ENCODE peak calls at places on chromosomes 7 and 10, in eight cellular contexts. One of them, this sample, is unnamed.

GRCh38 chr10:122730238-122730637 is 30.6 kb upstream of the C10orf120 start:
- DNase-seq in endodermal cell: no peak
- DNase-seq in cardiac fibroblast: no peak
- DNase-seq in tibial nerve: no peak
- DNase-seq in A549: no peak
- DNase-seq in stomach: no peak
- DNase-seq in HFF-Myc: no peak
- DNase-seq in esophagus squamous epithelium: no peak
- DNase-seq in this sample: no peak

GRCh38 chr7:148615085-148615750 is 24.7 kb downstream of the C7orf33 start:
- DNase-seq in endodermal cell: no peak
- DNase-seq in cardiac fibroblast: no peak
- DNase-seq in tibial nerve: no peak
- DNase-seq in A549: no peak
- DNase-seq in stomach: no peak
- DNase-seq in HFF-Myc: no peak
- DNase-seq in esophagus squamous epithelium: no peak
- DNase-seq in this sample: no peak

GRCh38 chr7:73610105-73610504 is 14.2 kb downstream of the MLXIPL start:
- DNase-seq in endodermal cell: no peak
- DNase-seq in cardiac fibroblast: no peak
- DNase-seq in tibial nerve: no peak
- DNase-seq in A549: no peak
- DNase-seq in stomach: no peak
- DNase-seq in HFF-Myc: no peak
- DNase-seq in esophagus squamous epithelium: no peak
- DNase-seq in this sample: no peak

GRCh38 chr7:29567174-29567573 is 3.5 kb downstream of the PRR15 start:
- DNase-seq in endodermal cell: no peak
- DNase-seq in cardiac fibroblast: no peak
- DNase-seq in tibial nerve: no peak
- DNase-seq in A549: no peak
- DNase-seq in stomach: no peak
- DNase-seq in HFF-Myc: no peak
- DNase-seq in esophagus squamous epithelium: no peak
- DNase-seq in this sample: no peak

GRCh38 chr10:59991661-59992060 is 85.3 kb upstream of the CCDC6 start:
- DNase-seq in endodermal cell: no peak
- DNase-seq in cardiac fibroblast: peak
- DNase-seq in tibial nerve: peak
- DNase-seq in A549: peak
- DNase-seq in stomach: peak
- DNase-seq in HFF-Myc: peak
- DNase-seq in esophagus squamous epithelium: no peak
- DNase-seq in this sample: peak

GRCh38 chr10:117322258-117322657 is 53.0 kb downstream of the PDZD8 start:
- DNase-seq in endodermal cell: no peak
- DNase-seq in cardiac fibroblast: no peak
- DNase-seq in tibial nerve: no peak
- DNase-seq in A549: no peak
- DNase-seq in stomach: no peak
- DNase-seq in HFF-Myc: no peak
- DNase-seq in esophagus squamous epithelium: no peak
- DNase-seq in this sample: no peak

GRCh38 chr10:43048301-43049051 is 28.4 kb upstream of the RET start:
- DNase-seq in endodermal cell: peak
- DNase-seq in cardiac fibroblast: peak
- DNase-seq in tibial nerve: no peak
- DNase-seq in A549: no peak
- DNase-seq in stomach: no peak
- DNase-seq in HFF-Myc: no peak
- DNase-seq in esophagus squamous epithelium: no peak
- DNase-seq in this sample: peak

GRCh38 chr10:132206377-132206745 is 19.6 kb downstream of the DPYSL4 start:
- DNase-seq in endodermal cell: no peak
- DNase-seq in cardiac fibroblast: no peak
- DNase-seq in tibial nerve: no peak
- DNase-seq in A549: no peak
- DNase-seq in stomach: no peak
- DNase-seq in HFF-Myc: no peak
- DNase-seq in esophagus squamous epithelium: no peak
- DNase-seq in this sample: no peak

GRCh38 chr7:45691155-45691656 is 117.0 kb downstream of the ADCY1 start:
- DNase-seq in endodermal cell: no peak
- DNase-seq in cardiac fibroblast: no peak
- DNase-seq in tibial nerve: no peak
- DNase-seq in A549: peak
- DNase-seq in stomach: peak
- DNase-seq in HFF-Myc: no peak
- DNase-seq in esophagus squamous epithelium: no peak
- DNase-seq in this sample: no peak

GRCh38 chr10:659710-660141 is 29.7 kb downstream of the DIP2C start:
- DNase-seq in endodermal cell: peak
- DNase-seq in cardiac fibroblast: peak
- DNase-seq in tibial nerve: no peak
- DNase-seq in A549: no peak
- DNase-seq in stomach: no peak
- DNase-seq in HFF-Myc: peak
- DNase-seq in esophagus squamous epithelium: no peak
- DNase-seq in this sample: peak

GRCh38 chr7:44193011-44193802 is 4.0 kb upstream of the GCK start:
- DNase-seq in endodermal cell: no peak
- DNase-seq in cardiac fibroblast: no peak
- DNase-seq in tibial nerve: no peak
- DNase-seq in A549: no peak
- DNase-seq in stomach: no peak
- DNase-seq in HFF-Myc: no peak
- DNase-seq in esophagus squamous epithelium: no peak
- DNase-seq in this sample: no peak

GRCh38 chr7:151172273-151173141 is 5.0 kb upstream of the GBX1 start:
- DNase-seq in endodermal cell: peak
- DNase-seq in cardiac fibroblast: peak
- DNase-seq in tibial nerve: peak
- DNase-seq in A549: peak
- DNase-seq in stomach: peak
- DNase-seq in HFF-Myc: peak
- DNase-seq in esophagus squamous epithelium: no peak
- DNase-seq in this sample: peak

GRCh38 chr7:25949672-25950487 is 202.1 kb upstream of the NFE2L3 start:
- DNase-seq in endodermal cell: peak
- DNase-seq in cardiac fibroblast: no peak
- DNase-seq in tibial nerve: no peak
- DNase-seq in A549: no peak
- DNase-seq in stomach: peak
- DNase-seq in HFF-Myc: no peak
- DNase-seq in esophagus squamous epithelium: no peak
- DNase-seq in this sample: no peak

GRCh38 chr7:117152213-117153007 is 170.4 kb downstream of the WNT2 start:
- DNase-seq in endodermal cell: no peak
- DNase-seq in cardiac fibroblast: no peak
- DNase-seq in tibial nerve: no peak
- DNase-seq in A549: no peak
- DNase-seq in stomach: no peak
- DNase-seq in HFF-Myc: no peak
- DNase-seq in esophagus squamous epithelium: no peak
- DNase-seq in this sample: no peak

GRCh38 chr10:4498763-4499251 is 327.2 kb upstream of the AKR1E2 start:
- DNase-seq in endodermal cell: no peak
- DNase-seq in cardiac fibroblast: peak
- DNase-seq in tibial nerve: no peak
- DNase-seq in A549: no peak
- DNase-seq in stomach: no peak
- DNase-seq in HFF-Myc: peak
- DNase-seq in esophagus squamous epithelium: no peak
- DNase-seq in this sample: peak

GRCh38 chr7:3861941-3862340 is 560.9 kb downstream of the SDK1 start:
- DNase-seq in endodermal cell: no peak
- DNase-seq in cardiac fibroblast: peak
- DNase-seq in tibial nerve: peak
- DNase-seq in A549: no peak
- DNase-seq in stomach: no peak
- DNase-seq in HFF-Myc: no peak
- DNase-seq in esophagus squamous epithelium: no peak
- DNase-seq in this sample: peak

GRCh38 chr7:23347682-23348180 is 48.6 kb downstream of the MALSU1 start:
- DNase-seq in endodermal cell: no peak
- DNase-seq in cardiac fibroblast: peak
- DNase-seq in tibial nerve: no peak
- DNase-seq in A549: peak
- DNase-seq in stomach: no peak
- DNase-seq in HFF-Myc: peak
- DNase-seq in esophagus squamous epithelium: no peak
- DNase-seq in this sample: peak

GRCh38 chr10:93495654-93496321 is 624 bp upstream of the CEP55 start:
- DNase-seq in endodermal cell: peak
- DNase-seq in cardiac fibroblast: peak
- DNase-seq in tibial nerve: no peak
- DNase-seq in A549: peak
- DNase-seq in stomach: no peak
- DNase-seq in HFF-Myc: no peak
- DNase-seq in esophagus squamous epithelium: no peak
- DNase-seq in this sample: peak

GRCh38 chr10:133169173-133169947 is 9.3 kb downstream of the KNDC1 start:
- DNase-seq in endodermal cell: peak
- DNase-seq in cardiac fibroblast: no peak
- DNase-seq in tibial nerve: no peak
- DNase-seq in A549: no peak
- DNase-seq in stomach: no peak
- DNase-seq in HFF-Myc: no peak
- DNase-seq in esophagus squamous epithelium: no peak
- DNase-seq in this sample: no peak

DNA sequence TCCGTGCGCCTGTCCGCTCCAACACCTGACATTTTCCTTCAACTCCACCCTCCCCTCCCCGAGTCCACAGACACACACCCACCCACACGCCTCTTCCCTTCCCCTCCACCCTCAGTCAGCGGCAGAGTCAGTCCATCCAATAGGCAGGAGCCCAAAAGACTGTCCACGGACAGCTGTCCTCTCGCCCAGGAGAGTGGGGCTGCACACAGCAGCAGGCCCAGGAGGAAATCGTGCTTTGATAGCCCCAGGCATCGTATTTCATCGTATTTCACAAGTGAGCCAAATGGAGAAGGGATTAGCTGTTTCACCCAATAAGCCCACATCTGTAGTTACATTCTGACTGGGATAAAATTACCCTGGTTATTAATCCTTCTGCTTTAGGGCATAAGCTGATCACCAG is 285.1 kb downstream of the ZEB1 start:
- DNase-seq in endodermal cell: no peak
- DNase-seq in cardiac fibroblast: no peak
- DNase-seq in tibial nerve: no peak
- DNase-seq in A549: no peak
- DNase-seq in stomach: no peak
- DNase-seq in HFF-Myc: peak
- DNase-seq in esophagus squamous epithelium: no peak
- DNase-seq in this sample: peak
- H3K4me3 ChIP-seq in endodermal cell: peak
- H3K4me3 ChIP-seq in cardiac fibroblast: no peak
- H3K4me3 ChIP-seq in tibial nerve: peak
- H3K4me3 ChIP-seq in A549: peak
- H3K4me3 ChIP-seq in stomach: peak
- H3K4me3 ChIP-seq in HFF-Myc: peak
- H3K4me3 ChIP-seq in esophagus squamous epithelium: peak
- H3K4me3 ChIP-seq in this sample: no peak

GRCh38 chr10:24571870-24572450 is 151.7 kb downstream of the ARHGAP21 start:
- DNase-seq in endodermal cell: no peak
- DNase-seq in cardiac fibroblast: no peak
- DNase-seq in tibial nerve: no peak
- DNase-seq in A549: no peak
- DNase-seq in stomach: no peak
- DNase-seq in HFF-Myc: no peak
- DNase-seq in esophagus squamous epithelium: no peak
- DNase-seq in this sample: no peak

GRCh38 chr10:24575462-24576002 is 148.2 kb downstream of the ARHGAP21 start:
- DNase-seq in endodermal cell: no peak
- DNase-seq in cardiac fibroblast: no peak
- DNase-seq in tibial nerve: no peak
- DNase-seq in A549: no peak
- DNase-seq in stomach: no peak
- DNase-seq in HFF-Myc: no peak
- DNase-seq in esophagus squamous epithelium: no peak
- DNase-seq in this sample: no peak

GRCh38 chr10:24574161-24574560 is 149.5 kb downstream of the ARHGAP21 start:
- DNase-seq in endodermal cell: no peak
- DNase-seq in cardiac fibroblast: no peak
- DNase-seq in tibial nerve: no peak
- DNase-seq in A549: no peak
- DNase-seq in stomach: no peak
- DNase-seq in HFF-Myc: no peak
- DNase-seq in esophagus squamous epithelium: no peak
- DNase-seq in this sample: no peak

GRCh38 chr10:24570658-24571426 is 152.8 kb downstream of the ARHGAP21 start:
- DNase-seq in endodermal cell: no peak
- DNase-seq in cardiac fibroblast: no peak
- DNase-seq in tibial nerve: no peak
- DNase-seq in A549: no peak
- DNase-seq in stomach: no peak
- DNase-seq in HFF-Myc: no peak
- DNase-seq in esophagus squamous epithelium: no peak
- DNase-seq in this sample: no peak

GRCh38 chr10:24574578-24575155 is 149.0 kb downstream of the ARHGAP21 start:
- DNase-seq in endodermal cell: no peak
- DNase-seq in cardiac fibroblast: no peak
- DNase-seq in tibial nerve: no peak
- DNase-seq in A549: no peak
- DNase-seq in stomach: no peak
- DNase-seq in HFF-Myc: no peak
- DNase-seq in esophagus squamous epithelium: no peak
- DNase-seq in this sample: no peak
- TF ChIP-seq CTCF in endodermal cell: peak
- TF ChIP-seq CTCF in cardiac fibroblast: no peak
- TF ChIP-seq CTCF in tibial nerve: no peak
- TF ChIP-seq CTCF in A549: no peak
- TF ChIP-seq CTCF in stomach: no peak
- TF ChIP-seq CTCF in HFF-Myc: no peak
- TF ChIP-seq CTCF in esophagus squamous epithelium: no peak
- TF ChIP-seq CTCF in this sample: no peak

DNA sequence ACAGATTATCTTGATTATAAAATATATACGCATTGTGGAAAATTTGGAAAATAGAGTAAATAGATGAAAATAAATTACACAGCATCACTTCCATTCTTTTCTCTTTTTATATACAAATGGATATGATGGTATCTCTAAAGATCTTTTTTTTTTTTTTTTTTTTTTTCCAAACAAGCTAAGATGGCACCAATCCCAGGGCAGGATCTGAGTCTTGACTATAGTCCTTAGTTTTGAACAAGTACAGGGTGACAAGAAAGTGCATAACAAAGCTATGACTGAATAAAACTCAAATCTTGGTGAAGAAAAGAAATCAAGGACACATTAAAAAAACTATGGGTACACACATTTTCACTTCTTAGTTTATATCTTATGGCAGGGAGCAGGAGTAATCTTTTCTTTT is 42.6 kb upstream of the FAM133B start:
- DNase-seq in endodermal cell: no peak
- DNase-seq in cardiac fibroblast: no peak
- DNase-seq in tibial nerve: no peak
- DNase-seq in A549: no peak
- DNase-seq in stomach: no peak
- DNase-seq in HFF-Myc: no peak
- DNase-seq in esophagus squamous epithelium: no peak
- DNase-seq in this sample: no peak
- H3K4me3 ChIP-seq in endodermal cell: no peak
- H3K4me3 ChIP-seq in cardiac fibroblast: no peak
- H3K4me3 ChIP-seq in tibial nerve: no peak
- H3K4me3 ChIP-seq in A549: no peak
- H3K4me3 ChIP-seq in stomach: no peak
- H3K4me3 ChIP-seq in HFF-Myc: no peak
- H3K4me3 ChIP-seq in esophagus squamous epithelium: no peak
- H3K4me3 ChIP-seq in this sample: no peak

GRCh38 chr7:123749537-123749857 is 694 bp upstream of the WASL start:
- DNase-seq in endodermal cell: no peak
- DNase-seq in cardiac fibroblast: peak
- DNase-seq in tibial nerve: peak
- DNase-seq in A549: peak
- DNase-seq in stomach: no peak
- DNase-seq in HFF-Myc: no peak
- DNase-seq in esophagus squamous epithelium: no peak
- DNase-seq in this sample: peak
- TF ChIP-seq CTCF in endodermal cell: peak
- TF ChIP-seq CTCF in cardiac fibroblast: no peak
- TF ChIP-seq CTCF in tibial nerve: no peak
- TF ChIP-seq CTCF in A549: no peak
- TF ChIP-seq CTCF in stomach: no peak
- TF ChIP-seq CTCF in HFF-Myc: no peak
- TF ChIP-seq CTCF in esophagus squamous epithelium: peak
- TF ChIP-seq CTCF in this sample: no peak